ENCODE peak calls at places on chromosomes 2 and 18, in nine cellular contexts. T is endothelial cell, V is AG09309, X is left ventricle myocardium inferior, Y is A549, W is B cell, U is CD14-positive monocyte, S is GM23338, F is BE2C. L is an unnamed sample.

GRCh38 chr2:236536727-236537398 is 32.8 kb upstream of the ACKR3 start:
- DNase-seq in T (no peak), V (no peak), X (no peak), Y (no peak), W (peak), U (no peak), S (no peak), F (no peak), L (peak)

GRCh38 chr2:65204461-65205230 is 23.0 kb upstream of the ACTR2 start:
- DNase-seq in T (no peak), V (no peak), X (no peak), Y (no peak), W (peak), U (no peak), S (no peak), F (peak), L (no peak)

GRCh38 chr2:65291221-65292094 is 63.8 kb downstream of the ACTR2 start:
- DNase-seq in T (no peak), V (no peak), X (no peak), Y (no peak), W (no peak), U (no peak), S (no peak), F (no peak), L (no peak)

GRCh38 chr2:66535574-66536289 is 100.8 kb downstream of the MEIS1 start:
- DNase-seq in T (no peak), V (no peak), X (no peak), Y (no peak), W (no peak), U (no peak), S (no peak), F (no peak), L (no peak)

GRCh38 chr2:217785544-217786045 is 217.2 kb downstream of the TNS1 start:
- DNase-seq in T (peak), V (no peak), X (peak), Y (peak), W (peak), U (peak), S (peak), F (peak), L (peak)

GRCh38 chr2:62187246-62187645 is 8.7 kb upstream of the B3GNT2 start:
- DNase-seq in T (no peak), V (no peak), X (no peak), Y (no peak), W (no peak), U (no peak), S (no peak), F (no peak), L (no peak)

GRCh38 chr2:100977511-100977910 is 24.6 kb upstream of the RPL31 start:
- DNase-seq in T (no peak), V (no peak), X (no peak), Y (no peak), W (no peak), U (no peak), S (no peak), F (no peak), L (no peak)

GRCh38 chr2:240372051-240372450 is 63.4 kb upstream of the GPC1 start:
- DNase-seq in T (no peak), V (no peak), X (no peak), Y (no peak), W (no peak), U (no peak), S (no peak), F (no peak), L (no peak)

GRCh38 chr2:23563673-23564617 is 179.0 kb downstream of the KLHL29 start:
- DNase-seq in T (no peak), V (peak), X (peak), Y (no peak), W (no peak), U (no peak), S (peak), F (no peak), L (no peak)

GRCh38 chr2:16487686-16488085 is 177.9 kb downstream of the CYRIA start:
- DNase-seq in T (peak), V (no peak), X (no peak), Y (peak), W (no peak), U (no peak), S (peak), F (peak), L (no peak)

GRCh38 chr2:216519154-216519762 is 20.6 kb downstream of the RPL37A start:
- DNase-seq in T (peak), V (peak), X (no peak), Y (peak), W (peak), U (no peak), S (peak), F (peak), L (no peak)

GRCh38 chr2:240564571-240565266 is 3.6 kb upstream of the RNPEPL1 start:
- DNase-seq in T (no peak), V (no peak), X (no peak), Y (no peak), W (no peak), U (peak), S (no peak), F (no peak), L (peak)

GRCh38 chr18:3388980-3389379 is 61.0 kb upstream of the TGIF1 start:
- DNase-seq in T (no peak), V (no peak), X (no peak), Y (no peak), W (no peak), U (no peak), S (no peak), F (no peak), L (no peak)

GRCh38 chr18:2258954-2259353 is 312.4 kb downstream of the METTL4 start:
- DNase-seq in T (no peak), V (no peak), X (no peak), Y (no peak), W (no peak), U (no peak), S (no peak), F (no peak), L (no peak)

GRCh38 chr2:240237609-240238151 is 97.2 kb upstream of the OTOS start:
- DNase-seq in T (no peak), V (no peak), X (no peak), Y (no peak), W (no peak), U (no peak), S (no peak), F (no peak), L (no peak)

GRCh38 chr2:239958366-239958765 is 66.8 kb downstream of the NDUFA10 start:
- DNase-seq in T (no peak), V (no peak), X (no peak), Y (no peak), W (no peak), U (no peak), S (no peak), F (no peak), L (no peak)

GRCh38 chr2:99420031-99420430 is 69.8 kb downstream of the REV1 start:
- DNase-seq in T (no peak), V (no peak), X (no peak), Y (no peak), W (no peak), U (no peak), S (no peak), F (no peak), L (no peak)

GRCh38 chr2:180124273-180124881 is 117.3 kb upstream of the CWC22 start:
- DNase-seq in T (peak), V (peak), X (no peak), Y (peak), W (peak), U (no peak), S (peak), F (no peak), L (no peak)

GRCh38 chr2:205527801-205528200 is 154.5 kb upstream of the NRP2 start:
- DNase-seq in T (no peak), V (no peak), X (no peak), Y (no peak), W (no peak), U (no peak), S (no peak), F (no peak), L (no peak)

GRCh38 chr2:166410828-166411472 is 35.2 kb upstream of the SCN9A start:
- DNase-seq in T (no peak), V (peak), X (no peak), Y (no peak), W (no peak), U (no peak), S (no peak), F (no peak), L (no peak)

GRCh38 chr2:201057089-201057499 is 14.4 kb downstream of the HYCC2 start:
- DNase-seq in T (no peak), V (no peak), X (no peak), Y (no peak), W (no peak), U (no peak), S (no peak), F (no peak), L (no peak)

GRCh38 chr2:43399515-43400245 is 173.3 kb upstream of the ZFP36L2 start:
- DNase-seq in T (no peak), V (peak), X (no peak), Y (no peak), W (no peak), U (no peak), S (no peak), F (no peak), L (no peak)

GRCh38 chr2:70121627-70122372 is 34.5 kb downstream of the PCBP1 start:
- DNase-seq in T (no peak), V (no peak), X (no peak), Y (no peak), W (no peak), U (no peak), S (no peak), F (no peak), L (no peak)

GRCh38 chr18:70288171-70288850 is 534 bp upstream of the SOCS6 start:
- DNase-seq in T (peak), V (no peak), X (peak), Y (no peak), W (peak), U (no peak), S (peak), F (peak), L (no peak)

GRCh38 chr18:24386680-24387079 is 10.9 kb downstream of the OSBPL1A start:
- DNase-seq in T (no peak), V (no peak), X (no peak), Y (no peak), W (no peak), U (no peak), S (no peak), F (no peak), L (no peak)

GRCh38 chr2:99488587-99488998 is 1.2 kb downstream of the REV1 start:
- DNase-seq in T (peak), V (no peak), X (no peak), Y (no peak), W (peak), U (no peak), S (no peak), F (no peak), L (no peak)

GRCh38 chr2:65273344-65273743 is 45.7 kb downstream of the ACTR2 start:
- DNase-seq in T (no peak), V (no peak), X (no peak), Y (no peak), W (no peak), U (no peak), S (no peak), F (no peak), L (no peak)

GRCh38 chr2:105541189-105542050 is 142.6 kb upstream of the FHL2 start:
- DNase-seq in T (no peak), V (no peak), X (no peak), Y (no peak), W (no peak), U (no peak), S (no peak), F (no peak), L (no peak)

GRCh38 chr2:230863442-230864121 is 1.2 kb upstream of the ITM2C start:
- DNase-seq in T (no peak), V (no peak), X (no peak), Y (no peak), W (no peak), U (no peak), S (no peak), F (no peak), L (no peak)

GRCh38 chr2:29000481-29000880 is 19.4 kb downstream of the TOGARAM2 start:
- DNase-seq in T (no peak), V (no peak), X (peak), Y (no peak), W (peak), U (peak), S (no peak), F (no peak), L (no peak)

GRCh38 chr18:45282101-45282812 is 333.0 kb upstream of the SLC14A2 start:
- DNase-seq in T (no peak), V (no peak), X (no peak), Y (no peak), W (no peak), U (no peak), S (no peak), F (no peak), L (no peak)
- TF ChIP-seq CTCF in T (no peak), V (no peak), X (no peak), Y (no peak), W (no peak), U (no peak), S (no peak), F (no peak), L (no peak)

GRCh38 chr2:85537600-85538506 is 1.1 kb upstream of the MAT2A start:
- DNase-seq in T (peak), V (no peak), X (peak), Y (peak), W (peak), U (no peak), S (peak), F (peak), L (peak)

GRCh38 chr2:85539361-85540130 is 578 bp downstream of the MAT2A start:
- DNase-seq in T (peak), V (no peak), X (peak), Y (peak), W (peak), U (peak), S (peak), F (peak), L (peak)

GRCh38 chr2:85536479-85536878 is 2.5 kb upstream of the MAT2A start:
- DNase-seq in T (no peak), V (peak), X (no peak), Y (no peak), W (no peak), U (no peak), S (no peak), F (peak), L (no peak)

GRCh38 chr2:85540131-85540587 is 1.2 kb downstream of the MAT2A start:
- DNase-seq in T (no peak), V (no peak), X (no peak), Y (no peak), W (no peak), U (no peak), S (no peak), F (no peak), L (no peak)

GRCh38 chr2:85538507-85539360 is at the start of gene MAT2A:
- DNase-seq in T (peak), V (peak), X (peak), Y (peak), W (peak), U (peak), S (peak), F (peak), L (peak)
- TF ChIP-seq CTCF in T (peak), V (peak), X (peak), Y (peak), W (peak), U (peak), S (peak), F (peak), L (peak)

GRCh38 chr2:222548997-222549396 is 106.9 kb downstream of the FARSB start:
- DNase-seq in T (no peak), V (no peak), X (no peak), Y (no peak), W (no peak), U (no peak), S (peak), F (no peak), L (no peak)
- TF ChIP-seq CTCF in T (no peak), V (no peak), X (no peak), Y (no peak), W (no peak), U (no peak), S (no peak), F (no peak), L (no peak)

GRCh38 chr2:191014653-191015020 is 666 bp upstream of the STAT1 start:
- DNase-seq in T (no peak), V (no peak), X (no peak), Y (no peak), W (no peak), U (no peak), S (no peak), F (no peak), L (no peak)

GRCh38 chr2:191012845-191013616 is 940 bp downstream of the STAT1 start:
- DNase-seq in T (no peak), V (no peak), X (no peak), Y (peak), W (no peak), U (no peak), S (no peak), F (no peak), L (no peak)

GRCh38 chr2:191012346-191012745 is 1.6 kb downstream of the STAT1 start:
- DNase-seq in T (no peak), V (no peak), X (no peak), Y (no peak), W (no peak), U (no peak), S (no peak), F (no peak), L (no peak)

GRCh38 chr2:191013876-191014652 is at the start of gene STAT1:
- DNase-seq in T (peak), V (peak), X (peak), Y (peak), W (peak), U (peak), S (peak), F (peak), L (peak)

GRCh38 chr2:191013617-191013875 is 425 bp downstream of the STAT1 start:
- DNase-seq in T (no peak), V (no peak), X (no peak), Y (no peak), W (no peak), U (no peak), S (peak), F (no peak), L (no peak)
- TF ChIP-seq CTCF in T (no peak), V (no peak), X (no peak), Y (no peak), W (no peak), U (no peak), S (no peak), F (no peak), L (no peak)

DNA sequence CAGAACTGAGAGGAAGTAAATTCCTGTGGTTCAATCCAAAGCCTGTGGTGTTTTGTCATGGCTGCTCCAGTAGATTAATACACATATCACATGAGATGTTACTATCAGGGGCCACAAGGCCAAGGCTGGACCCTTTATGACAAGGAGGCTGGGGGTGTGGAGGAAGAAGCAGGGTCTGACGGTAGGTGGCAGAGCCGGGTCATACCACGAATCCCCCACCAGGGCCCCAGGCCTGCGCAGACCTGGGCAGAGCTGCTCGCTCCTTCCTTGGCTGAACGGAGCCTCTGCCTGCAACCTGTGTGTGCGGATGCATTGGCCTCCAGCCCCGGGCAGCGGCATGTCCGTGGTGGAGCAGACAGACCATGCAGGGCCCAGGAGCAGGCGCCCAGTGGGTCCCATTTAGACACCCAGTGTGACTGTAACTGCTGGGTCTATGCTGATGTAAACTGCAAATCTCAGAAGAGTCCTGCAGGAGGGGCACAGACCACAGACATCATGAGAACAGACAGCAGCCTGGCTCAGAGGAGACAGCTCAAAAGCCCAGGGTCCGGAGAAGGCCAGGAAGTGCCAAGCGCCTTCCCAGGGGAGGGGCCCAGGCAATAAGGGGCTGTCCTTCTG is 155.2 kb downstream of the PXDN start:
- DNase-seq in T (no peak), V (no peak), X (no peak), Y (no peak), W (peak), U (no peak), S (peak), F (no peak), L (no peak)
- TF ChIP-seq CTCF in T (no peak), V (no peak), X (no peak), Y (no peak), W (peak), U (no peak), S (no peak), F (no peak), L (no peak)

DNA sequence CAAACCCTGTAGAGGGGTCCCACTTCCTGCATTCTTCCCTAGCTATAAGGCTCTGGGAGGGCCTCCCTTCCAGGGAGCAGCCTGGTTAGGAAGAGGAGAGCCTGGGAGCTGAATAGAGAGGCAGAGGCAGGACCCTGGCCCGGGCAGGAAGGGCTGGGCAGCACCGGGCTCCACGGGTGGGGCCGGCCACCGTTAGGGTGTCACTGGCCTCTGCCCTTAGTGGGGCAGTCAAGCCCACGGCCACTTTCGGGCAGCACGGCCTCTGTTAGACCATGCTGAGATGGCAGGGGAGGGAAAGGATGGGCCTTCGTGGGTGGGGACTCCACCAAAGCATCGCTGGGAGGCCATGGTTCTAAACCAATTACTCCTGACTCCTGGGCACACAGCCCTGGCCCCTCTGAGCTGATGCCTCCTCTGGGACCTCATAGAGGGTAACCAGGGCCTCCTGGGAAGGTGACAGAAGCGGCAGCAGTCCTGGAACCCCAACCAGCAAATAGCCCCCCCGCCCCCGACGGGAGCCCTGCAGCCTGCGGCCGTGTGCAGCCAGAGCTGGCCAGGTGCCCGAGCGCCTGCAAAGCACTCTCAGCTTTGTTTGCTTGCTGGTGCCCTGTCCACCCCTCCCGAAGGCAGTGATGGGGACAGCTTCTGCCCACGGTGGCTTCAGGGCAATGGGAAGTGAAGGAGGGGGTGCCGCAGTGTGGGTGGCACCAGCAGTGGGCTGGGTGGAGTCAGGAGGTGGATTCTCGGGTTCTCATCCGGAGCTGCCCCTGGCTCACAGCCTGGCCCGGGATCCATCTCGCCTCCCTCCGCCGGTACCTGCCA is 16.3 kb upstream of the HPCAL1 start:
- DNase-seq in T (no peak), V (no peak), X (peak), Y (no peak), W (no peak), U (no peak), S (no peak), F (peak), L (no peak)
- TF ChIP-seq CTCF in T (no peak), V (no peak), X (no peak), Y (no peak), W (no peak), U (no peak), S (no peak), F (no peak), L (no peak)

GRCh38 chr18:905307-905947 is 756 bp downstream of the ADCYAP1 start:
- DNase-seq in T (peak), V (no peak), X (no peak), Y (no peak), W (no peak), U (no peak), S (peak), F (peak), L (no peak)

GRCh38 chr18:904135-905090 is at the start of gene ADCYAP1:
- DNase-seq in T (peak), V (no peak), X (no peak), Y (no peak), W (no peak), U (no peak), S (peak), F (peak), L (no peak)

GRCh38 chr18:903703-904102 is 968 bp upstream of the ADCYAP1 start:
- DNase-seq in T (peak), V (no peak), X (peak), Y (no peak), W (no peak), U (no peak), S (peak), F (peak), L (no peak)

GRCh38 chr18:901769-902168 is 2.9 kb upstream of the ADCYAP1 start:
- DNase-seq in T (no peak), V (no peak), X (no peak), Y (no peak), W (no peak), U (no peak), S (no peak), F (peak), L (no peak)

DNA sequence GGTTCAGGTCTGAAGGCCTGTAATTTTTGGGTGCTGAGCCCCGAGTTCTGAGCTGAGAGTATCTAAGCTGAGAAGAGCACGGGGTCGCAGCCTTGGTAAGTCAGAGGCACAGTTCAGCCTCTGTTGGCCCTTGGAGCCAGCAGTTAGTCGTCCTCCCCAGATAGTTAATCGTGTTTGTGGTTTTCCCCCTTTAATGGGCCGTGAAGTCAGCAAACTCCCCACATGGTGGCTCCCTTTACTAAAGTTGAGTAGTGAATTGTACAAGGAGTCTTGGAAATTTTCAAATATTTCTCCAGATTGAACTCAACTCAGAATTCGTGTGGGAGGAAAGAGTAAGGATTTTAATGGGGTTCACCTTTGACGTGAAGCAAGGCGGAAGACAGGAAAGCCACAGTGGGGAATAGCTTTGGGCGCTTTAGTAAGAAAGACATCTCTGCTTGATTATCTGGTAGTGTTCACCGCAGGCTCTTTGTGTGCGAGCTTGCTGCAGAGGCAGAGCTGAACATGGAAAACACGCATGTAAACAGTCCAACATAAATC is 2.4 kb upstream of the ADCYAP1 start:
- DNase-seq in T (no peak), V (no peak), X (no peak), Y (no peak), W (no peak), U (no peak), S (peak), F (peak), L (no peak)
- TF ChIP-seq CTCF in T (no peak), V (no peak), X (no peak), Y (no peak), W (no peak), U (no peak), S (peak), F (peak), L (no peak)